ENCODE peak calls at places on chromosome 6, in seven cellular contexts. K is small intestine, V is A549, S is IMR-90, P is adrenal gland, W is psoas muscle, I is H9. Q is an unnamed sample.

GRCh38 chr6:145789443-145789842 is 25.2 kb downstream of the FBXO30 start:
- DNase-seq in K (no peak), V (no peak), S (peak; percentile 41), P (no peak), W (peak; percentile 49), I (no peak), Q (no peak)

GRCh38 chr6:167706313-167707109 is 120.2 kb upstream of the AFDN start:
- DNase-seq in K (no peak), V (no peak), S (no peak), P (no peak), W (no peak), I (no peak), Q (no peak)

GRCh38 chr6:163085861-163086562 is 328.5 kb upstream of the QKI start:
- DNase-seq in K (no peak), V (no peak), S (no peak), P (no peak), W (no peak), I (no peak), Q (no peak)

GRCh38 chr6:125769147-125769783 is 19.8 kb downstream of the HEY2 start:
- DNase-seq in K (no peak), V (no peak), S (no peak), P (no peak), W (no peak), I (no peak), Q (no peak)

GRCh38 chr6:103672169-103672568 is 1187.5 kb downstream of the HACE1 start:
- DNase-seq in K (no peak), V (no peak), S (no peak), P (no peak), W (no peak), I (no peak), Q (no peak)

GRCh38 chr6:96124778-96125177 is 109.0 kb downstream of the FUT9 start:
- DNase-seq in K (no peak), V (no peak), S (no peak), P (no peak), W (no peak), I (no peak), Q (peak; percentile 29)

GRCh38 chr6:150590448-150590847 is 9.2 kb upstream of the PLEKHG1 start:
- DNase-seq in K (peak; percentile 76), V (no peak), S (no peak), P (no peak), W (no peak), I (no peak), Q (no peak)

GRCh38 chr6:166650824-166651223 is 23.8 kb upstream of the RPS6KA2 start:
- DNase-seq in K (no peak), V (no peak), S (no peak), P (no peak), W (no peak), I (no peak), Q (no peak)

GRCh38 chr6:45739058-45739457 is 276.6 kb downstream of the CLIC5 start:
- DNase-seq in K (no peak), V (no peak), S (no peak), P (no peak), W (no peak), I (no peak), Q (no peak)

GRCh38 chr6:90131614-90132423 is 164.8 kb downstream of the BACH2 start:
- DNase-seq in K (no peak), V (no peak), S (peak; percentile 63), P (no peak), W (peak; percentile 52), I (no peak), Q (no peak)

GRCh38 chr6:85006362-85006761 is 242.0 kb upstream of the TBX18 start:
- DNase-seq in K (no peak), V (no peak), S (no peak), P (no peak), W (no peak), I (no peak), Q (no peak)

GRCh38 chr6:157432861-157433260 is 51.9 kb downstream of the ZDHHC14 start:
- DNase-seq in K (no peak), V (no peak), S (no peak), P (no peak), W (no peak), I (no peak), Q (no peak)

GRCh38 chr6:157667211-157668033 is 155.6 kb upstream of the SNX9 start:
- DNase-seq in K (peak; percentile 71), V (peak; percentile 46), S (peak; percentile 70), P (peak; percentile 65), W (no peak), I (peak; percentile 51), Q (peak; percentile 47)

GRCh38 chr6:156866181-156866862 is 89.1 kb downstream of the ARID1B start:
- DNase-seq in K (no peak), V (peak; percentile 8), S (peak; percentile 73), P (no peak), W (no peak), I (no peak), Q (peak; percentile 42)

GRCh38 chr6:156919819-156920379 is 142.7 kb downstream of the ARID1B start:
- DNase-seq in K (no peak), V (no peak), S (no peak), P (no peak), W (no peak), I (no peak), Q (no peak)

GRCh38 chr6:110566346-110567125 is 90.1 kb upstream of the SLC22A16 start:
- DNase-seq in K (peak; percentile 89), V (no peak), S (peak; percentile 19), P (no peak), W (no peak), I (no peak), Q (no peak)

GRCh38 chr6:169407338-169407737 is 153.7 kb upstream of the THBS2 start:
- DNase-seq in K (no peak), V (no peak), S (no peak), P (no peak), W (no peak), I (no peak), Q (no peak)

GRCh38 chr6:169738204-169738971 is 13.0 kb downstream of the DYNLT2 start:
- DNase-seq in K (no peak), V (no peak), S (no peak), P (no peak), W (peak; percentile 32), I (peak; percentile 31), Q (no peak)

GRCh38 chr6:113168057-113168456 is 689.1 kb upstream of the MARCKS start:
- DNase-seq in K (no peak), V (no peak), S (no peak), P (no peak), W (no peak), I (no peak), Q (no peak)

GRCh38 chr6:36955136-36955535 is 598 bp downstream of the PI16 start:
- DNase-seq in K (no peak), V (no peak), S (no peak), P (no peak), W (no peak), I (no peak), Q (no peak)

GRCh38 chr6:107811591-107812218 is 12.4 kb downstream of the SCML4 start:
- DNase-seq in K (no peak), V (peak; percentile 3), S (peak; percentile 21), P (peak; percentile 17), W (no peak), I (no peak), Q (peak; percentile 62)

GRCh38 chr6:33983721-33984465 is 162.0 kb downstream of the GRM4 start:
- DNase-seq in K (no peak), V (no peak), S (no peak), P (no peak), W (no peak), I (peak; percentile 13), Q (no peak)

DNA sequence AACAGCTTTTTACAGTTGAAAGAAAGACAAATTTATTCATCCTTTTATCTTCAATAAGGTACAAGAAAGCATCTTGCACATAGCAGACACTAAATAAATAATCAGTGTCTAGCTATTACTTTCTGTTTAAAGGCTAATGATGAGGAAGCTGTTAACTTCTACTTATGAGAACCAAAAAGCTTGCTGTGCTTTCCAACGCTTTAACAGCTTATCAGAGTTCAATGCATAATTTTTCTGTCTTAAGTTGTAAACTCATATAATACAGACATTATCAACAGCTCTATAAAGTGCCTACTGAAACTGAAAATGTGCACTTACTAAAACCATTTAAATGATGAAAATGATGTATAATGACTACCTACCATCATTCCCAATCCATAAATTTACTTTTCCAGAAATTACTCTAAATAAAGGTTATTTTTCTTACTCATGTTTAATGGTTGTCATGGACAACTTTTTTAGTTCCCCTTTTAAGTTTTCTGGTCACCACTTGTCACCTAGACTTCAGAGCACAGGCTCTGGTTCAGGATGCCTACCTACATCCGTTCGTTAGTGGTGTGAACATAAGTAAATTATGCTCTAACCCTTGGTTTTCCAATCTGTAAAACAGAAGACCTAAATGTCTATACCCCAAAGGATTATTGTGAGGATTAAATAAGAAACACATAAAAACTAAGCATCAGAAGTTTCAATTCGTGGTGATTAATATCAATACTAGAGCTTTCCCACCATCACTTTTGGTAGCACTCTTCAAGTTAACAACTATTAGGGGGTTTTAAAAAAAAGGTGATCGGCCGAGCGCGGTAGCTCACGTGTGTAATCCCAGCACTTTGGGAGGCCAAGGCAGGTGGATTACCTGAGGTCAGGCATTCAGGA is 8.0 kb downstream of the PNISR start:
- DNase-seq in K (no peak), V (no peak), S (no peak), P (no peak), W (no peak), I (no peak), Q (no peak)
- H3K27ac ChIP-seq in K (no peak overlapping the region), V (no peak overlapping the region), S (no peak overlapping the region), P (no peak overlapping the region), W (no peak overlapping the region), I (no peak overlapping the region), Q (no peak overlapping the region)

GRCh38 chr6:137878070-137878809 is 11.2 kb downstream of the TNFAIP3 start:
- DNase-seq in K (no peak), V (no peak), S (no peak), P (no peak), W (no peak), I (no peak), Q (peak; percentile 17)
- H3K4me1 ChIP-seq in K (peaks cover 4% of the 10 kb centered on the region), V (peaks cover 11% of the 10 kb centered on the region), S (peaks cover 4% of the 10 kb centered on the region), P (peaks cover 19% of the 10 kb centered on the region), W (peaks cover 8% of the 10 kb centered on the region), I (peaks cover 5% of the 10 kb centered on the region), Q (peaks cover 3% of the 10 kb centered on the region)

GRCh38 chr6:7438011-7438410 is 48.4 kb downstream of the RIOK1 start:
- DNase-seq in K (no peak), V (no peak), S (no peak), P (no peak), W (no peak), I (no peak), Q (no peak)

GRCh38 chr6:7441048-7441775 is 51.6 kb downstream of the RIOK1 start:
- DNase-seq in K (no peak), V (no peak), S (no peak), P (no peak), W (no peak), I (no peak), Q (no peak)

GRCh38 chr6:7442467-7442866 is 52.9 kb downstream of the RIOK1 start:
- DNase-seq in K (no peak), V (no peak), S (no peak), P (no peak), W (no peak), I (no peak), Q (no peak)

GRCh38 chr6:7440476-7440875 is 50.9 kb downstream of the RIOK1 start:
- DNase-seq in K (no peak), V (no peak), S (no peak), P (no peak), W (no peak), I (no peak), Q (no peak)

GRCh38 chr6:7439243-7439642 is 49.6 kb downstream of the RIOK1 start:
- DNase-seq in K (no peak), V (no peak), S (no peak), P (no peak), W (no peak), I (no peak), Q (no peak)
- H3K27ac ChIP-seq in K (no peak overlapping the region), V (no peak overlapping the region), S (no peak overlapping the region), P (no peak overlapping the region), W (no peak overlapping the region), I (no peak overlapping the region), Q (no peak overlapping the region)

GRCh38 chr6:142912125-142912524 is 32.9 kb downstream of the HIVEP2 start:
- DNase-seq in K (no peak), V (no peak), S (no peak), P (no peak), W (no peak), I (no peak), Q (no peak)
- H3K4me1 ChIP-seq in K (no peaks in the 10 kb centered on the region), V (no peaks in the 10 kb centered on the region), S (no peaks in the 10 kb centered on the region), P (no peaks in the 10 kb centered on the region), W (peaks cover 25% of the 10 kb centered on the region), I (peaks cover 10% of the 10 kb centered on the region), Q (no peaks in the 10 kb centered on the region)

Q was measured in foreskin keratinocyte.